ENCODE peak calls at places on chromosomes 13 and 19, in six cellular contexts. F is HepG2, O is HL-60, H is GM23338, N is stomach, Z is breast epithelium. T is an unnamed sample.

GRCh38 chr13:100100115-100100879 is 11.4 kb downstream of the PCCA start:
- DNase-seq in Z (peak; percentile 48), O (no peak), H (no peak), N (peak; percentile 53), F (peak; percentile 71), T (no peak)

GRCh38 chr13:44220948-44221347 is 152.7 kb upstream of the SERP2 start:
- DNase-seq in Z (no peak), H (no peak), F (no peak), N (no peak), O (no peak), T (no peak)

GRCh38 chr13:44759723-44760360 is 183.7 kb upstream of the TSC22D1 start:
- DNase-seq in H (no peak), O (no peak), N (peak; percentile 84), F (peak; percentile 21), Z (peak; percentile 46), T (no peak)

GRCh38 chr19:43759515-43759914 is 4.8 kb upstream of the SMG9 start:
- DNase-seq in H (peak; percentile 59), N (no peak), Z (peak; percentile 59), O (no peak), F (peak; percentile 23), T (no peak)

GRCh38 chr13:59305896-59306295 is 857.8 kb downstream of the DIAPH3 start:
- DNase-seq in F (no peak), O (no peak), N (no peak), Z (no peak), H (no peak), T (no peak)

GRCh38 chr19:4369888-4370260 is 26.5 kb downstream of the MPND start:
- DNase-seq in F (no peak), H (peak; percentile 65), O (peak; percentile 57), Z (no peak), N (peak; percentile 80), T (no peak)

GRCh38 chr19:39969681-39970423 is 1.1 kb upstream of the PSMC4 start:
- DNase-seq in Z (no peak), F (no peak), H (no peak), N (peak; percentile 26), O (no peak), T (no peak)

GRCh38 chr19:19459707-19460251 is 54.3 kb downstream of the GATAD2A start:
- DNase-seq in F (no peak), H (no peak), N (peak; percentile 41), Z (no peak), O (peak; percentile 45), T (no peak)

GRCh38 chr13:51923983-51924539 is 62.3 kb downstream of the CCDC70 start:
- DNase-seq in O (no peak), N (peak; percentile 25), F (peak; percentile 44), Z (no peak), H (peak; percentile 75), T (no peak)

DNA sequence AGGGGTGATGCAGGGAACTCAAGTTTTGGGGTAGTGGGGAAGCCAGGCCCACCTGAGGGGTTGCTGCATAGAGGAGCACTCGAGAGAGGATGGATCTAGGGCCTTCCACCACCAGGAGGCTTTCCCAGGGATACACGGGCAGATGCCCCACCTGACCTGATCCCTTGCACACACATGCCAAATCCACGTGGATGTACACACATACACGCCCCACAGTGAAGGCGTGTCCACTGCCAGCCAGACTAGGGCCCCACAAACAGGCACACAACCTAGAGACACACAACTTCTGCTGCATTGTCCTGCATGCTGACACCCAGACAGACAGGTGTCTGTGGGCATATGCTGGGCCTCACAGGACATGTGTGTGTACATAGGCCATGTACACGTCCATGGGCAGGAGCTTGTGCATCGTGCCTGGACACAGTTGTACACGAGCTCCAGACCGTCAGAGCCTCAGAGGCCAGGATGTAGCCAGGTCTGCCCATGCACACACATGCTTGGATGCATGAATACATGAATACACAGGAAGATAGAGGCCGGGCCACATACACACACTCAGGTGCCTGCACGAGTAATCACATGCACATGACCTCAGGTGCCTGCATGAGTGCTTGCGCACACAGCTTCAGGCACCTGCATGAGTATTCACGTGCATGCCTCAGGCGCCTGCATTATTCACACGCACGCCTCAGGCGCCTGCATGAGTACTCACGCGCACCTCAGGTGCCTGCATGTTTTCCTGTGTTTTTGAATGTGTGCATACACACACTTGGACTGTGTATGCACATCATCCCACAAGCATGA is 8.9 kb downstream of the CCDC97 start:
- DNase-seq in Z (no peak), F (no peak), N (no peak), O (no peak), H (no peak), T (no peak)
- TF ChIP-seq POLR2AphosphoS5 in Z (no peak), F (no peak), N (no peak), O (no peak), H (no peak), T (no peak)

GRCh38 chr13:24745861-24746617 is 17.9 kb upstream of the RNF17 start:
- DNase-seq in O (no peak), N (no peak), Z (no peak), H (peak; percentile 43), F (no peak), T (no peak)
- H3K4me3 ChIP-seq in O (no peak overlapping the region), N (peak overlapping the region; percentile 50), Z (no peak overlapping the region), H (peak overlapping the region; percentile 60), F (no peak overlapping the region), T (peak overlapping the region; percentile 7)

GRCh38 chr13:32113564-32113963 is 82.0 kb downstream of the FRY start:
- DNase-seq in O (no peak), H (no peak), F (peak; percentile 4), N (no peak), Z (no peak), T (no peak)

GRCh38 chr13:32115069-32115468 is 83.5 kb downstream of the FRY start:
- DNase-seq in H (no peak), O (no peak), N (no peak), Z (no peak), F (no peak), T (no peak)

GRCh38 chr13:32121316-32121715 is 89.7 kb downstream of the FRY start:
- DNase-seq in F (no peak), Z (no peak), O (no peak), H (no peak), N (no peak), T (no peak)

GRCh38 chr13:32116210-32116609 is 84.6 kb downstream of the FRY start:
- DNase-seq in F (no peak), O (peak; percentile 41), N (no peak), H (no peak), Z (no peak), T (no peak)

GRCh38 chr13:32117696-32118095 is 86.1 kb downstream of the FRY start:
- DNase-seq in O (peak; percentile 57), F (no peak), N (peak; percentile 51), Z (no peak), H (no peak), T (no peak)
- TF ChIP-seq POLR2AphosphoS5 in O (peak; percentile 89), F (no peak), N (peak; percentile 29), Z (no peak), H (no peak), T (peak; percentile 5)

GRCh38 chr19:47512183-47512947 is 2.5 kb downstream of the NAPA start:
- DNase-seq in H (no peak), Z (peak; percentile 78), O (no peak), F (peak; percentile 52), N (peak; percentile 83), T (no peak)
- H3K4me3 ChIP-seq in H (no peak overlapping the region), Z (peak overlapping the region; percentile 86), O (no peak overlapping the region), F (peak overlapping the region; percentile 98), N (peak overlapping the region; percentile 83), T (peak overlapping the region; percentile 99)

GRCh38 chr19:15113245-15114152 is 6.3 kb downstream of the SYDE1 start:
- DNase-seq in H (peak; percentile 72), O (no peak), F (peak; percentile 32), N (no peak), Z (no peak), T (no peak)
- TF ChIP-seq POLR2AphosphoS5 in H (peak; percentile 25), O (no peak), F (peak; percentile 14), N (no peak), Z (no peak), T (no peak)

GRCh38 chr19:14979498-14980255 is at the start of gene SLC1A6:
- DNase-seq in H (peak; percentile 83), N (no peak), O (no peak), F (no peak), Z (no peak), T (no peak)
- H3K4me3 ChIP-seq in H (peak within 1 kb of the TSS; percentile 80), N (no peak within 1 kb of the TSS), O (no peak within 1 kb of the TSS), F (no peak within 1 kb of the TSS), Z (peak within 1 kb of the TSS; percentile 60), T (peak within 1 kb of the TSS; percentile 5)

GRCh38 chr19:7494416-7495098 is 5.7 kb upstream of the PEX11G start:
- DNase-seq in Z (peak; percentile 40), O (no peak), N (peak; percentile 32), H (no peak), F (peak; percentile 80), T (no peak)
- TF ChIP-seq POLR2AphosphoS5 in Z (no peak), O (no peak), N (no peak), H (no peak), F (no peak), T (peak; percentile 33)

GRCh38 chr19:10836478-10837325 is 690 bp upstream of the TMED1 start:
- DNase-seq in O (peak; percentile 88), N (peak; percentile 82), F (no peak), Z (no peak), H (peak; percentile 83), T (peak; percentile 95)
- H3K4me3 ChIP-seq in O (no peak overlapping the region), N (peak overlapping the region; percentile 63), F (peak overlapping the region; percentile 72), Z (peak overlapping the region; percentile 95), H (peak overlapping the region; percentile 66), T (peak overlapping the region; percentile 68)

GRCh38 chr19:54456423-54457373 is 6.9 kb downstream of the LENG9 start:
- DNase-seq in H (no peak), O (no peak), N (no peak), Z (no peak), F (no peak), T (no peak)
- TF ChIP-seq POLR2AphosphoS5 in H (no peak), O (no peak), N (no peak), Z (no peak), F (no peak), T (no peak)